ENCODE peak calls at places on chromosomes 4 and X, in five cellular contexts. N is AG09309; S is spleen; X is CD4-positive, alpha-beta T cell; O is A549. T is an unnamed sample.

GRCh38 chr4:2259036-2259540 is 2.8 kb downstream of the MXD4 start:
- DNase-seq in X (no peak), O (no peak), S (no peak), N (no peak), T (peak)

GRCh38 chrX:103663921-103664320 is 22.6 kb downstream of the MORF4L2 start:
- DNase-seq in X (no peak), S (no peak), O (no peak), N (no peak), T (no peak)

GRCh38 chr4:128630881-128631280 is 178.6 kb upstream of the JADE1 start:
- DNase-seq in O (no peak), S (no peak), N (no peak), X (no peak), T (no peak)

GRCh38 chr4:127143460-127144190 is 489.1 kb upstream of the INTU start:
- DNase-seq in X (no peak), N (no peak), O (no peak), S (no peak), T (no peak)

GRCh38 chrX:1093112-1093511 is 119.3 kb downstream of the CRLF2 start:
- DNase-seq in S (peak), X (peak), O (no peak), N (no peak), T (no peak)

GRCh38 chr4:7978907-7979651 is 39.4 kb upstream of the AFAP1 start:
- DNase-seq in N (no peak), S (no peak), X (no peak), O (no peak), T (no peak)

GRCh38 chr4:69092190-69092589 is 4.1 kb upstream of the UGT2B7 start:
- DNase-seq in N (no peak), O (no peak), X (no peak), S (no peak), T (no peak)

GRCh38 chrX:68183612-68184214 is 249.6 kb downstream of the OPHN1 start:
- DNase-seq in S (no peak), O (peak), X (no peak), N (no peak), T (no peak)

GRCh38 chr4:1451752-1452122 is 45.5 kb upstream of the NKX1-1 start:
- DNase-seq in X (no peak), N (no peak), S (no peak), O (no peak), T (no peak)

GRCh38 chr4:103075435-103075893 is 1.1 kb downstream of the SLC9B2 start:
- DNase-seq in S (no peak), X (no peak), N (no peak), O (no peak), T (no peak)

GRCh38 chrX:130118941-130119640 is 8.8 kb upstream of the ELF4 start:
- DNase-seq in X (no peak), N (no peak), S (no peak), O (no peak), T (no peak)

GRCh38 chr4:27278615-27279014 is 418.0 kb downstream of the STIM2 start:
- DNase-seq in O (no peak), X (no peak), N (peak), S (no peak), T (peak)

GRCh38 chr4:2457481-2458295 is 11.2 kb upstream of the RNF4 start:
- DNase-seq in S (peak), X (no peak), O (no peak), N (no peak), T (no peak)

GRCh38 chr4:83542225-83542624 is 6.3 kb downstream of the GPAT3 start:
- DNase-seq in O (no peak), S (no peak), N (no peak), X (no peak), T (no peak)

GRCh38 chrX:136021903-136022302 is 36.7 kb downstream of the SLC9A6 start:
- DNase-seq in X (no peak), S (no peak), N (no peak), O (no peak), T (no peak)

GRCh38 chr4:128068927-128069326 is 7.8 kb downstream of the LARP1B start:
- DNase-seq in O (peak), S (no peak), X (no peak), N (no peak), T (no peak)

GRCh38 chrX:53089224-53089842 is 4.6 kb upstream of the KANTR start:
- DNase-seq in O (peak), N (peak), S (peak), X (peak), T (no peak)

GRCh38 chrX:5113128-5113527 is 1115.5 kb downstream of the NLGN4X start:
- DNase-seq in S (no peak), N (no peak), O (peak), X (no peak), T (no peak)

GRCh38 chrX:70960728-70961127 is 29.8 kb upstream of the SLC7A3 start:
- DNase-seq in N (no peak), X (no peak), S (no peak), O (no peak), T (no peak)
- TF ChIP-seq CTCF in N (no peak), X (no peak), S (no peak), O (peak), T (peak)

GRCh38 chr4:42501624-42502401 is 104.5 kb downstream of the SHISA3 start:
- DNase-seq in S (no peak), N (no peak), O (no peak), X (no peak), T (no peak)
- TF ChIP-seq CTCF in S (no peak), N (no peak), O (no peak), X (no peak), T (no peak)

DNA sequence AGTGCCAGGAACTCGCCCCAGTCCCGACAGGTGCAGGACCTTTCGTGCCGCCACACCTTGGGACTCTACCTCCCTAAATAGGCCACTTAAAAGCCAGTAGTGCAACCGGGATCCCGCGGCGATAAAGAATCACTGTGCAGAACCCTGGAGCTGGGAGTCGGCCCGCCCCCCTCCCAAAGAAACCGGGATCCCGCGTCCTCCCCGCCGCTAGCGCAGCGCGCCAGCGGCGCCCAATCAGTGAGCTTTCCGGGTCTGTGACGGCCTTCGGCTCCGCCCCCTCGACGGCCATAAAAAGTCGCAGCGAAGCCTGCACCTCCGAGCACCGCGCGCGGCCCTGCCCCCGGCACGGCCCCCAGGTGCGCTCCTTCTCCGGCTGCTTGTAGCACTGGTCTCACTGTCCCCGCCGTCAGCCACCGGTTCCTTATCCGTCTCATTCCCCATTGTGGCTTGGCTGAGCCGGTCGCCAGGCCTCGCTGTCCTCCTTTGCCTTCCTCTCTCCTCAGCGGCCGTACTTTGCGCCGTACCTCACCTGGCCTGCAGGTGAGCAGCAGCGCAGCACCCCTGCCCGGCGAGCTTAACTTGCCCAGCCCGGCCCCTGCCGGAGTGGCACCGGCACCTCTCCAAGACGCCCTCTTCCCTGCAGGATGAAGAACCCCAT is at the start of gene LRAT:
- DNase-seq in O (peak), S (peak), X (peak), N (no peak), T (peak)
- TF ChIP-seq CTCF in O (no peak), S (no peak), X (no peak), N (no peak), T (peak)

GRCh38 chrX:131405497-131405896 is 116.4 kb upstream of the IGSF1 start:
- DNase-seq in O (no peak), N (no peak), S (no peak), X (no peak), T (no peak)
- TF ChIP-seq CTCF in O (no peak), N (peak), S (no peak), X (no peak), T (peak)

T was measured in progenitor cell of endocrine pancreas.